ENCODE peak calls at places on chromosome 7, in six cellular contexts. C is GM23248, H is PC-3, T is neural progenitor cell, D is MM.1S, P is hepatocyte. N is an unnamed sample.

GRCh38 chr7:84532196-84532595 is 337.6 kb upstream of the SEMA3A start:
- DNase-seq in T (no peak), P (no peak), C (no peak), D (no peak), H (no peak), N (no peak)

GRCh38 chr7:138247568-138248328 is 171.5 kb downstream of the AKR1D1 start:
- DNase-seq in H (no peak), T (peak; percentile 33), C (peak; percentile 3), P (no peak), D (no peak), N (no peak)

GRCh38 chr7:142711722-142712616 is 37.3 kb upstream of the PRSS1 start:
- DNase-seq in P (peak; percentile 50), H (peak; percentile 66), C (peak; percentile 48), D (peak; percentile 60), T (peak; percentile 36), N (peak; percentile 34)

GRCh38 chr7:85079434-85079833 is 107.4 kb downstream of the SEMA3D start:
- DNase-seq in T (no peak), D (no peak), H (no peak), C (no peak), P (no peak), N (no peak)

GRCh38 chr7:122198581-122198980 is 54.5 kb upstream of the AASS start:
- DNase-seq in C (no peak), T (no peak), D (no peak), P (no peak), H (no peak), N (no peak)

GRCh38 chr7:93902777-93903423 is 3.5 kb upstream of the GNGT1 start:
- DNase-seq in H (peak; percentile 52), P (peak; percentile 57), C (peak; percentile 51), D (peak; percentile 32), T (peak; percentile 62), N (peak; percentile 63)

GRCh38 chr7:17408245-17408903 is 109.9 kb downstream of the AHR start:
- DNase-seq in T (no peak), H (peak; percentile 91), P (peak; percentile 78), D (no peak), C (peak; percentile 96), N (peak; percentile 94)

GRCh38 chr7:223118-223800 is 30.9 kb downstream of the FAM20C start:
- DNase-seq in D (no peak), C (no peak), T (no peak), P (no peak), H (no peak), N (peak; percentile 42)

GRCh38 chr7:94417261-94417660 is 22.6 kb downstream of the COL1A2 start:
- DNase-seq in C (no peak), H (no peak), D (no peak), P (no peak), T (no peak), N (no peak)

GRCh38 chr7:97021443-97022261 is 3.0 kb downstream of the DLX5 start:
- DNase-seq in T (no peak), D (no peak), P (no peak), C (no peak), H (no peak), N (no peak)

GRCh38 chr7:97025130-97025499 is 484 bp upstream of the DLX5 start:
- DNase-seq in P (no peak), D (no peak), H (no peak), T (no peak), C (no peak), N (no peak)

GRCh38 chr7:97024209-97025129 is at the start of gene DLX5:
- DNase-seq in H (peak; percentile 72), D (no peak), T (peak; percentile 90), P (peak; percentile 73), C (peak; percentile 49), N (peak; percentile 15)

GRCh38 chr7:97020601-97021442 is 3.8 kb downstream of the DLX5 start:
- DNase-seq in C (no peak), T (peak; percentile 81), D (no peak), P (no peak), H (no peak), N (no peak)

DNA sequence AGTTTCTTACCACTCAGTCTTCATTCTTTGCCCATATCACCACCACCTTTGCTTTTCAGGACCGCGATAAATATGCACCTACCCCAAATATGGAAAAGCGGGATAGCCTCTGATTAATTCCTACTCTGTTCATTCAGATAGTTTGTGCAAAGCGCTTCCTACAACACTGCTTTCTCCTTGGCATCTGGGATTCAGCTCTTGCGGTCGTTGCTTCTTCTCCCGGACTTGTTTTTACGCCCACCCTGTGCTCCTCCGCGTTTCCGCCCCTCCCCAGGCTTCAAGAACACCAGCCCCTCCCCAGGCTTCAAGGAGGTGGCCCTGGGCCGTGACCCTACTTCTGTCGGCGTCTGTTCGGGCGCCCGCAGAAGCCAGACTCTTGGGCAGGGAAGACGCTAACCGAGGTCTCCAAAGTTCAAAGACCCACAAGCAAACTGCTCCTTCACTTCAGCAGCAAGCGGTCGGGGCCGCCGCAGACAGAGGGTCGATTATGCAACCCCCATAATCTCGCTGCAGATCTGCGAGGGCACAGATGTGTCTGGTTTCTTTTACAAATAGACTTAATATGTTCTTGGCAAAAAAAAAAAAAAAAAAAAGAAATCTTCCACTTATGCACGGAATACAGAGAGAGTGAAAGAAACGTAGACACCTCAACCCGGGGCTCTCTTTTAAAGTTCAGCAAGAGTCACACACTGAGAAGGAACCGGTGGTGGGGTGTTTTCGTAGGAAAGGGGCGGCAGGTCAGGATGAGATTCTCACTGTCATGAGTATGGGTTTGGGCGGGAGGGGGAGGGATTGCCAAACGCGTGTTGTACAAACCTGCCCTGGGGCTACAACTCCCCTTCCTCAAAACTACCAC is 2.0 kb downstream of the DLX5 start:
- DNase-seq in P (no peak), D (no peak), H (no peak), C (no peak), T (peak; percentile 39), N (no peak)
- TF ChIP-seq EZH2 in P (peak; percentile 74), D (no peak), H (no peak), C (no peak), T (peak; percentile 92), N (no peak)

GRCh38 chr7:128811631-128812430 is 18.4 kb upstream of the FLNC start:
- DNase-seq in C (no peak), P (no peak), D (peak; percentile 82), H (no peak), T (no peak), N (no peak)
- H3K27ac ChIP-seq in C (no peak overlapping the region), P (no peak overlapping the region), D (peak overlapping the region; percentile 53), H (no peak overlapping the region), T (peak overlapping the region; percentile 21), N (no peak overlapping the region)

DNA sequence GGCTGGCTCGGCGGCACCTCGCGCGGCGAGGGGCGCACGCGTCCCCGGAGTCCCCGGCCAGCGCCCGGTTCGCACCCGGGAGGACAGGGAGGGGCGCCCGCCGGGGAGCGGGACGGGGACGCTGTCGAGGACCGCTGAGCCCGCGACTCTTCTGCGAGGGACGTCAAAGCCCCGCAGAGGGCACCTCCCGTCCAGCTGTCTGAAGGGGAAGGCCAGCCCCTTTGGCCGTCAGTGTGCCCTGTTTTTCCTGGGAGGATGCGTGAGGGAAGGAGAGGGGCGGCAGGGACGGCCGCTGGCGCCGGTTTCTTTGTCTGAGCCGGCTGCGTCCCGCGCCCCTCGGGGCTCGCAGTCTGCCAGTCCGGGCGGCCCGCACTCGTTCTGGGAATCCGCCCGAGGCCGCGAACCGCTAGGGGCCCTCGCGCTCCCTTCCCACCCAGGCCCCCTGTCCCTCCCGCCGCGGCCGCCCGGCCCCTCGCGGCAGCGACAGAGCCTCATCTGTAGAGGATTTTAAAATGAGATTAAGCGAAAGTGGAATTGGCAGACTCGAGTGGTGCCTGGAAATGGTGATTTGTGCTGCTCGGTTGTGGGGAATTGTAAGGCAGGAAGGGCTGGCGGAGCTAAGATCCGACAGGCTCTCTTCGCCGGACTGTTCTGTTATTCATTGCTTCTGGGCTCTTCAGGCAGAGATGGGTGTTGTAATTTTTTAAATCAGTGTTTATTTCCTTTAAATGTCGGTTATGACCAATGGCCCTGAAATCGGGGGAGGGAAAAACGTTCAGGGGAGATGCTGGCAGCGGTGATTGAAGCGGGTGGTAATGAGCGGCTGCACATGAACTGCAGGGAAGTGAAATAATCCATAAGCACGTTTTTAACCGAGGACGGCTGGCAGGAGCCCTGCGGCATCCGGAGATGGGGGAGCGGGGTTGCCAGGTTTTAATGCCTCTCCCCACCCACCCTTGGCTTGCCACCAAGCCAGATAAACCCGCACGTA is 622 bp upstream of the RELN start:
- DNase-seq in H (peak; percentile 11), D (peak; percentile 34), C (peak; percentile 54), T (peak; percentile 68), P (peak; percentile 48), N (peak; percentile 30)
- TF ChIP-seq EZH2 in H (peak; percentile 74), D (no peak), C (peak; percentile 68), T (peak; percentile 87), P (no peak), N (peak; percentile 56)

DNA sequence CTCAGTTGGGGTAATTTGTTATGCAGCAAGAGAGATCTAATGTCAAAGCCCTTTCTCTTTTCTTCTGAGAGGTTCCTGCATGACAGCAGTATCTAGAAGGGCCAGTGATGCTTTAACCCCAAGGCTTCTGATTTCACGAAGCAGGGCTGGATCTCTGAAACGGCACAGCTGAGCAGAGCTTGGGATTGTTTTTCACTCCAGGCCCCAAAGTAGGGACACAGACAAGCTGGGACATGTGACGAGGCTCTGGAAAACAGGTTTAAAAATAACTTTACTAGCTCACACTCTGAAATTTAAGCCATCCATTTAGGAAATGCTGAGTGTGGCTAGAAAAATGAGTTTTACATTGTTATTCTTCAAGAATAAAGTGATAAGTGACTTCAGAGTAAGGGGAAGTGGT is 107.6 kb downstream of the GALNT17 start:
- DNase-seq in D (no peak), H (no peak), T (peak; percentile 11), C (no peak), P (no peak), N (no peak)
- H3K27ac ChIP-seq in D (no peak overlapping the region), H (no peak overlapping the region), T (peak overlapping the region; percentile 50), C (no peak overlapping the region), P (no peak overlapping the region), N (no peak overlapping the region)

GRCh38 chr7:20107582-20107981 is 109.6 kb downstream of the MACC1 start:
- DNase-seq in P (no peak), D (no peak), T (no peak), C (peak; percentile 76), H (peak; percentile 34), N (no peak)

GRCh38 chr7:20102970-20103369 is 114.2 kb downstream of the MACC1 start:
- DNase-seq in T (no peak), P (no peak), D (no peak), C (no peak), H (no peak), N (no peak)

GRCh38 chr7:20104696-20105095 is 112.5 kb downstream of the MACC1 start:
- DNase-seq in H (no peak), P (no peak), T (no peak), D (no peak), C (no peak), N (no peak)
- TF ChIP-seq EZH2 in H (no peak), P (no peak), T (no peak), D (no peak), C (no peak), N (no peak)

N was measured in fibroblast of lung.